ENCODE peak calls at places on chromosomes 16 and 17, in ten cellular contexts. One of them, this sample, is unnamed.
A peak's percentile ranks its signal among the peaks of the same experiment; 100 is the strongest.

GRCh38 chr16:11637320-11637719 is 30.9 kb upstream of the SNN start:
- DNase-seq in fibroblast of lung: no peak
- DNase-seq in cardiac muscle cell: no peak
- DNase-seq in adipocyte: no peak
- DNase-seq in H1: no peak
- DNase-seq in effector memory CD4-positive, alpha-beta T cell: no peak
- DNase-seq in lower lobe of right lung: no peak
- DNase-seq in BE2C: no peak
- DNase-seq in breast epithelium: no peak
- DNase-seq in OCI-LY7: no peak
- DNase-seq in this sample: no peak

GRCh38 chr16:15690296-15690695 is 40.3 kb downstream of the NDE1 start:
- DNase-seq in fibroblast of lung: peak; percentile 52
- DNase-seq in cardiac muscle cell: no peak
- DNase-seq in adipocyte: peak; percentile 41
- DNase-seq in H1: no peak
- DNase-seq in effector memory CD4-positive, alpha-beta T cell: no peak
- DNase-seq in lower lobe of right lung: no peak
- DNase-seq in BE2C: no peak
- DNase-seq in breast epithelium: no peak
- DNase-seq in OCI-LY7: no peak
- DNase-seq in this sample: no peak

GRCh38 chr16:67026570-67026969 is 2.4 kb upstream of the CBFB start:
- DNase-seq in fibroblast of lung: no peak
- DNase-seq in cardiac muscle cell: no peak
- DNase-seq in adipocyte: no peak
- DNase-seq in H1: no peak
- DNase-seq in effector memory CD4-positive, alpha-beta T cell: no peak
- DNase-seq in lower lobe of right lung: no peak
- DNase-seq in BE2C: no peak
- DNase-seq in breast epithelium: peak; percentile 7
- DNase-seq in OCI-LY7: no peak
- DNase-seq in this sample: no peak

GRCh38 chr16:16150117-16150877 is 73.0 kb downstream of the ABCC6 start:
- DNase-seq in fibroblast of lung: peak; percentile 63
- DNase-seq in cardiac muscle cell: peak; percentile 95
- DNase-seq in adipocyte: peak; percentile 29
- DNase-seq in H1: no peak
- DNase-seq in effector memory CD4-positive, alpha-beta T cell: no peak
- DNase-seq in lower lobe of right lung: no peak
- DNase-seq in BE2C: peak; percentile 82
- DNase-seq in breast epithelium: peak; percentile 25
- DNase-seq in OCI-LY7: no peak
- DNase-seq in this sample: peak; percentile 84

GRCh38 chr17:44203731-44204452 is 4.2 kb upstream of the ATXN7L3 start:
- DNase-seq in fibroblast of lung: peak; percentile 40
- DNase-seq in cardiac muscle cell: peak; percentile 75
- DNase-seq in adipocyte: peak; percentile 89
- DNase-seq in H1: peak; percentile 79
- DNase-seq in effector memory CD4-positive, alpha-beta T cell: no peak
- DNase-seq in lower lobe of right lung: peak; percentile 45
- DNase-seq in BE2C: peak; percentile 59
- DNase-seq in breast epithelium: no peak
- DNase-seq in OCI-LY7: peak; percentile 83
- DNase-seq in this sample: no peak

GRCh38 chr17:42797067-42798007 is 1.2 kb downstream of the COA3 start:
- DNase-seq in fibroblast of lung: no peak
- DNase-seq in cardiac muscle cell: no peak
- DNase-seq in adipocyte: no peak
- DNase-seq in H1: no peak
- DNase-seq in effector memory CD4-positive, alpha-beta T cell: no peak
- DNase-seq in lower lobe of right lung: no peak
- DNase-seq in BE2C: no peak
- DNase-seq in breast epithelium: no peak
- DNase-seq in OCI-LY7: no peak
- DNase-seq in this sample: no peak

GRCh38 chr17:45440161-45440859 is 7.6 kb upstream of the ARHGAP27 start:
- DNase-seq in fibroblast of lung: peak; percentile 7
- DNase-seq in cardiac muscle cell: peak; percentile 14
- DNase-seq in adipocyte: no peak
- DNase-seq in H1: no peak
- DNase-seq in effector memory CD4-positive, alpha-beta T cell: no peak
- DNase-seq in lower lobe of right lung: no peak
- DNase-seq in BE2C: no peak
- DNase-seq in breast epithelium: no peak
- DNase-seq in OCI-LY7: peak; percentile 35
- DNase-seq in this sample: no peak

GRCh38 chr17:64732336-64733006 is 70.4 kb upstream of the SMURF2 start:
- DNase-seq in fibroblast of lung: peak; percentile 80
- DNase-seq in cardiac muscle cell: peak; percentile 78
- DNase-seq in adipocyte: peak; percentile 87
- DNase-seq in H1: no peak
- DNase-seq in effector memory CD4-positive, alpha-beta T cell: no peak
- DNase-seq in lower lobe of right lung: no peak
- DNase-seq in BE2C: no peak
- DNase-seq in breast epithelium: no peak
- DNase-seq in OCI-LY7: no peak
- DNase-seq in this sample: peak; percentile 79

GRCh38 chr17:45745843-45746494 is 38.2 kb upstream of the CRHR1 start:
- DNase-seq in fibroblast of lung: no peak
- DNase-seq in cardiac muscle cell: no peak
- DNase-seq in adipocyte: no peak
- DNase-seq in H1: no peak
- DNase-seq in effector memory CD4-positive, alpha-beta T cell: no peak
- DNase-seq in lower lobe of right lung: no peak
- DNase-seq in BE2C: no peak
- DNase-seq in breast epithelium: no peak
- DNase-seq in OCI-LY7: no peak
- DNase-seq in this sample: no peak

GRCh38 chr17:60169921-60170817 is 20.4 kb downstream of the CA4 start:
- DNase-seq in fibroblast of lung: no peak
- DNase-seq in cardiac muscle cell: peak; percentile 71
- DNase-seq in adipocyte: peak; percentile 35
- DNase-seq in H1: no peak
- DNase-seq in effector memory CD4-positive, alpha-beta T cell: no peak
- DNase-seq in lower lobe of right lung: no peak
- DNase-seq in BE2C: peak; percentile 71
- DNase-seq in breast epithelium: no peak
- DNase-seq in OCI-LY7: peak; percentile 45
- DNase-seq in this sample: no peak

GRCh38 chr16:72877374-72878028 is 170.4 kb downstream of the ZFHX3 start:
- DNase-seq in fibroblast of lung: peak; percentile 90
- DNase-seq in cardiac muscle cell: peak; percentile 75
- DNase-seq in adipocyte: peak; percentile 78
- DNase-seq in H1: no peak
- DNase-seq in effector memory CD4-positive, alpha-beta T cell: no peak
- DNase-seq in lower lobe of right lung: no peak
- DNase-seq in BE2C: no peak
- DNase-seq in breast epithelium: no peak
- DNase-seq in OCI-LY7: no peak
- DNase-seq in this sample: no peak

GRCh38 chr16:87086156-87086555 is 231.0 kb downstream of the C16orf95 start:
- DNase-seq in fibroblast of lung: peak; percentile 89
- DNase-seq in cardiac muscle cell: no peak
- DNase-seq in adipocyte: peak; percentile 51
- DNase-seq in H1: no peak
- DNase-seq in effector memory CD4-positive, alpha-beta T cell: no peak
- DNase-seq in lower lobe of right lung: no peak
- DNase-seq in BE2C: no peak
- DNase-seq in breast epithelium: no peak
- DNase-seq in OCI-LY7: no peak
- DNase-seq in this sample: no peak

GRCh38 chr17:71423871-71424546 is 696.8 kb upstream of the SOX9 start:
- DNase-seq in fibroblast of lung: peak; percentile 88
- DNase-seq in cardiac muscle cell: peak; percentile 12
- DNase-seq in adipocyte: no peak
- DNase-seq in H1: no peak
- DNase-seq in effector memory CD4-positive, alpha-beta T cell: no peak
- DNase-seq in lower lobe of right lung: no peak
- DNase-seq in BE2C: no peak
- DNase-seq in breast epithelium: no peak
- DNase-seq in OCI-LY7: peak; percentile 95
- DNase-seq in this sample: no peak

GRCh38 chr17:7685533-7686220 is 1.6 kb downstream of the TP53 start:
- DNase-seq in fibroblast of lung: peak; percentile 94
- DNase-seq in cardiac muscle cell: peak; percentile 96
- DNase-seq in adipocyte: peak; percentile 97
- DNase-seq in H1: peak; percentile 91
- DNase-seq in effector memory CD4-positive, alpha-beta T cell: peak; percentile 82
- DNase-seq in lower lobe of right lung: peak; percentile 96
- DNase-seq in BE2C: peak; percentile 85
- DNase-seq in breast epithelium: peak; percentile 92
- DNase-seq in OCI-LY7: peak; percentile 97
- DNase-seq in this sample: peak; percentile 97

GRCh38 chr17:67421869-67422273 is 44.8 kb downstream of the PITPNC1 start:
- DNase-seq in fibroblast of lung: peak; percentile 96
- DNase-seq in cardiac muscle cell: peak; percentile 36
- DNase-seq in adipocyte: peak; percentile 53
- DNase-seq in H1: no peak
- DNase-seq in effector memory CD4-positive, alpha-beta T cell: peak; percentile 59
- DNase-seq in lower lobe of right lung: no peak
- DNase-seq in BE2C: no peak
- DNase-seq in breast epithelium: peak; percentile 57
- DNase-seq in OCI-LY7: no peak
- DNase-seq in this sample: no peak

GRCh38 chr16:46882304-46882939 is 1.7 kb upstream of the GPT2 start:
- DNase-seq in fibroblast of lung: no peak
- DNase-seq in cardiac muscle cell: no peak
- DNase-seq in adipocyte: no peak
- DNase-seq in H1: no peak
- DNase-seq in effector memory CD4-positive, alpha-beta T cell: no peak
- DNase-seq in lower lobe of right lung: no peak
- DNase-seq in BE2C: no peak
- DNase-seq in breast epithelium: no peak
- DNase-seq in OCI-LY7: no peak
- DNase-seq in this sample: no peak

DNA sequence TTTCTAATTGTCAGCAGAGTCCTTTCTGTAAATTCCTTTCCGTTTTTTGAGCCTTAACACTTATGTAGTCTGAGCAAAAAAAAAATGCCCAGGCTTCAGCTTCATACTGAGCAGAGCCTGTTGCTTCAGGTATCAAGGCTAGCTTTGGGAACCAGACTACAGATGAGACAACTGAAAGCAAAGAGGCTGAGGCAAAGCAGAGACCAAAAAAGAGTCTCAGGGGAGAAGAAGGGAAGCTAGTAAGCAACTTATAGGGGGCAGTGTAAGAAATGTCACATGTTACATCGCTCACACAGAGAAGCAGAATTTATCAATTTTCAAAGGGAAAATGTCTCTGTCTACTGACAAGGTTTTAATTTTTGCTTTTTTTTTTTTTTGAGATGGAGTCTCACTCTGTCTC is 3.3 kb downstream of the HASPIN start:
- DNase-seq in fibroblast of lung: no peak
- DNase-seq in cardiac muscle cell: no peak
- DNase-seq in adipocyte: no peak
- DNase-seq in H1: no peak
- DNase-seq in effector memory CD4-positive, alpha-beta T cell: no peak
- DNase-seq in lower lobe of right lung: no peak
- DNase-seq in BE2C: no peak
- DNase-seq in breast epithelium: no peak
- DNase-seq in OCI-LY7: peak; percentile 81
- DNase-seq in this sample: no peak
- H3K4me1 ChIP-seq in fibroblast of lung: peaks cover 8% of the 10 kb centered on the region
- H3K4me1 ChIP-seq in cardiac muscle cell: peaks cover 3% of the 10 kb centered on the region
- H3K4me1 ChIP-seq in adipocyte: peaks cover 26% of the 10 kb centered on the region
- H3K4me1 ChIP-seq in H1: peaks cover 6% of the 10 kb centered on the region
- H3K4me1 ChIP-seq in effector memory CD4-positive, alpha-beta T cell: peaks cover 16% of the 10 kb centered on the region
- H3K4me1 ChIP-seq in lower lobe of right lung: peaks cover 19% of the 10 kb centered on the region
- H3K4me1 ChIP-seq in BE2C: no peaks in the 10 kb centered on the region
- H3K4me1 ChIP-seq in breast epithelium: no peaks in the 10 kb centered on the region
- H3K4me1 ChIP-seq in OCI-LY7: peaks cover 45% of the 10 kb centered on the region
- H3K4me1 ChIP-seq in this sample: no peaks in the 10 kb centered on the region

GRCh38 chr16:70432304-70432799 is 6.5 kb downstream of the ST3GAL2 start:
- DNase-seq in fibroblast of lung: no peak
- DNase-seq in cardiac muscle cell: peak; percentile 45
- DNase-seq in adipocyte: no peak
- DNase-seq in H1: no peak
- DNase-seq in effector memory CD4-positive, alpha-beta T cell: no peak
- DNase-seq in lower lobe of right lung: no peak
- DNase-seq in BE2C: no peak
- DNase-seq in breast epithelium: no peak
- DNase-seq in OCI-LY7: no peak
- DNase-seq in this sample: no peak
- H3K9me3 ChIP-seq in fibroblast of lung: no peaks in the 10 kb centered on the region
- H3K9me3 ChIP-seq in cardiac muscle cell: no peaks in the 10 kb centered on the region
- H3K9me3 ChIP-seq in adipocyte: no peaks in the 10 kb centered on the region
- H3K9me3 ChIP-seq in H1: no peaks in the 10 kb centered on the region
- H3K9me3 ChIP-seq in effector memory CD4-positive, alpha-beta T cell: no peaks in the 10 kb centered on the region
- H3K9me3 ChIP-seq in lower lobe of right lung: no peaks in the 10 kb centered on the region
- H3K9me3 ChIP-seq in BE2C: no peaks in the 10 kb centered on the region
- H3K9me3 ChIP-seq in breast epithelium: no peaks in the 10 kb centered on the region
- H3K9me3 ChIP-seq in OCI-LY7: no peaks in the 10 kb centered on the region
- H3K9me3 ChIP-seq in this sample: no peaks in the 10 kb centered on the region

GRCh38 chr17:49977463-49978389 is 8.7 kb downstream of the DLX4 start:
- DNase-seq in fibroblast of lung: peak; percentile 25
- DNase-seq in cardiac muscle cell: no peak
- DNase-seq in adipocyte: no peak
- DNase-seq in H1: no peak
- DNase-seq in effector memory CD4-positive, alpha-beta T cell: no peak
- DNase-seq in lower lobe of right lung: no peak
- DNase-seq in BE2C: no peak
- DNase-seq in breast epithelium: no peak
- DNase-seq in OCI-LY7: no peak
- DNase-seq in this sample: no peak
- H3K4me1 ChIP-seq in fibroblast of lung: no peaks in the 10 kb centered on the region
- H3K4me1 ChIP-seq in cardiac muscle cell: peaks cover 8% of the 10 kb centered on the region
- H3K4me1 ChIP-seq in adipocyte: peaks cover 14% of the 10 kb centered on the region
- H3K4me1 ChIP-seq in H1: peaks cover 33% of the 10 kb centered on the region
- H3K4me1 ChIP-seq in effector memory CD4-positive, alpha-beta T cell: peaks cover 2% of the 10 kb centered on the region
- H3K4me1 ChIP-seq in lower lobe of right lung: peaks cover under 1% of the 10 kb centered on the region
- H3K4me1 ChIP-seq in BE2C: peaks cover 2% of the 10 kb centered on the region
- H3K4me1 ChIP-seq in breast epithelium: no peaks in the 10 kb centered on the region
- H3K4me1 ChIP-seq in OCI-LY7: no peaks in the 10 kb centered on the region
- H3K4me1 ChIP-seq in this sample: no peaks in the 10 kb centered on the region

GRCh38 chr16:35690413-35690812 is 2231.0 kb downstream of the TP53TG3F start:
- DNase-seq in fibroblast of lung: no peak
- DNase-seq in cardiac muscle cell: no peak
- DNase-seq in adipocyte: no peak
- DNase-seq in H1: no peak
- DNase-seq in effector memory CD4-positive, alpha-beta T cell: no peak
- DNase-seq in lower lobe of right lung: no peak
- DNase-seq in BE2C: no peak
- DNase-seq in breast epithelium: no peak
- DNase-seq in OCI-LY7: no peak
- DNase-seq in this sample: no peak
- H3K9me3 ChIP-seq in fibroblast of lung: no peaks in the 10 kb centered on the region
- H3K9me3 ChIP-seq in cardiac muscle cell: no peaks in the 10 kb centered on the region
- H3K9me3 ChIP-seq in adipocyte: peaks cover 1% of the 10 kb centered on the region
- H3K9me3 ChIP-seq in H1: peaks cover 99% of the 10 kb centered on the region
- H3K9me3 ChIP-seq in effector memory CD4-positive, alpha-beta T cell: peaks cover 28% of the 10 kb centered on the region
- H3K9me3 ChIP-seq in lower lobe of right lung: peaks cover 8% of the 10 kb centered on the region
- H3K9me3 ChIP-seq in BE2C: no peaks in the 10 kb centered on the region
- H3K9me3 ChIP-seq in breast epithelium: peaks cover 47% of the 10 kb centered on the region
- H3K9me3 ChIP-seq in OCI-LY7: peaks cover 5% of the 10 kb centered on the region
- H3K9me3 ChIP-seq in this sample: peaks cover 3% of the 10 kb centered on the region

This sample was measured in aorta.